ENCODE peak calls at places on chromosomes 12 and 14, in eight cellular contexts. M is AG08395; L is lower lobe of right lung; A is neural progenitor cell; D is stimulated activated CD4-positive, alpha-beta T cell treated with anti-CD3 and anti-CD28 coated beads, Interleukin-4, amount 100 ng/mL, for 1 hour; C is progenitor cell of endocrine pancreas; T is astrocyte of the hippocampus; P is glomerular endothelial cell. Q is an unnamed sample.

GRCh38 chr12:77225373-77225772 is 160.0 kb upstream of the E2F7 start:
- DNase-seq in M (no peak), D (no peak), A (peak; percentile 27), P (no peak), C (peak; percentile 43), L (no peak), T (no peak), Q (no peak)

GRCh38 chr12:38761636-38762342 is 143.6 kb downstream of the CPNE8 start:
- DNase-seq in C (no peak), A (no peak), L (no peak), M (no peak), T (no peak), D (no peak), P (no peak), Q (no peak)

GRCh38 chr14:24274101-24274543 is 2.7 kb upstream of the RABGGTA start:
- DNase-seq in A (no peak), M (no peak), D (peak; percentile 39), L (no peak), C (no peak), P (no peak), T (no peak), Q (no peak)

GRCh38 chr12:11545438-11546330 is 103.8 kb upstream of the ETV6 start:
- DNase-seq in D (peak; percentile 18), M (no peak), L (no peak), C (no peak), A (no peak), P (peak; percentile 33), T (no peak), Q (no peak)

GRCh38 chr12:7150356-7150755 is 20.2 kb downstream of the CLSTN3 start:
- DNase-seq in D (no peak), M (no peak), L (no peak), T (no peak), P (no peak), C (no peak), A (no peak), Q (no peak)

GRCh38 chr12:102811125-102811737 is 105.8 kb downstream of the PAH start:
- DNase-seq in T (peak; percentile 28), D (no peak), A (peak; percentile 70), C (peak; percentile 31), L (no peak), M (no peak), P (no peak), Q (no peak)

GRCh38 chr14:75539562-75540478 is 17.6 kb downstream of the BATF start:
- DNase-seq in L (no peak), T (no peak), C (no peak), A (no peak), M (no peak), P (no peak), D (peak; percentile 47), Q (no peak)

GRCh38 chr14:100623557-100623956 is 36.3 kb upstream of the BEGAIN start:
- DNase-seq in A (no peak), T (no peak), M (no peak), P (no peak), C (no peak), L (peak; percentile 9), D (no peak), Q (no peak)

GRCh38 chr12:132140918-132141841 is 2.9 kb downstream of the DDX51 start:
- DNase-seq in T (no peak), A (no peak), P (no peak), D (no peak), C (no peak), L (no peak), M (no peak), Q (no peak)

GRCh38 chr14:85319998-85320397 is 209.9 kb upstream of the FLRT2 start:
- DNase-seq in C (no peak), L (no peak), A (no peak), P (peak; percentile 45), M (no peak), D (no peak), T (peak; percentile 34), Q (peak; percentile 72)

GRCh38 chr12:131014343-131014742 is 60.6 kb downstream of the ADGRD1 start:
- DNase-seq in T (no peak), A (no peak), D (no peak), P (no peak), L (peak; percentile 28), C (no peak), M (no peak), Q (no peak)

GRCh38 chr12:111819191-111820158 is 22.6 kb upstream of the MAPKAPK5 start:
- DNase-seq in P (no peak), M (no peak), C (no peak), A (no peak), T (no peak), D (no peak), L (no peak), Q (peak; percentile 8)

GRCh38 chr12:110330544-110330943 is 49.5 kb downstream of the ATP2A2 start:
- DNase-seq in C (no peak), D (no peak), L (no peak), M (peak; percentile 37), A (no peak), T (peak; percentile 44), P (no peak), Q (peak; percentile 16)

GRCh38 chr12:128772249-128772648 is 51.5 kb downstream of the SLC15A4 start:
- DNase-seq in L (no peak), M (no peak), C (no peak), A (no peak), T (no peak), P (no peak), D (no peak), Q (no peak)

GRCh38 chr12:103462675-103463074 is 33.1 kb downstream of the C12orf42 start:
- DNase-seq in T (no peak), A (no peak), L (no peak), D (no peak), P (no peak), C (no peak), M (no peak), Q (no peak)

GRCh38 chr12:118850244-118850825 is 131.0 kb upstream of the SRRM4 start:
- DNase-seq in A (peak; percentile 60), D (no peak), T (no peak), P (no peak), L (peak; percentile 40), C (no peak), M (no peak), Q (no peak)

GRCh38 chr12:96236221-96236822 is 42.1 kb downstream of the ELK3 start:
- DNase-seq in M (peak; percentile 48), L (no peak), C (no peak), A (no peak), T (peak; percentile 84), D (peak; percentile 25), P (no peak), Q (no peak)

GRCh38 chr12:107668320-107668719 is 17.3 kb upstream of the PWP1 start:
- DNase-seq in M (no peak), L (no peak), P (no peak), T (no peak), A (no peak), C (no peak), D (no peak), Q (no peak)

GRCh38 chr14:81275305-81275950 is 54.7 kb upstream of the GTF2A1 start:
- DNase-seq in P (no peak), L (no peak), D (no peak), M (no peak), T (no peak), C (no peak), A (no peak), Q (no peak)

GRCh38 chr14:102830474-102831045 is 53.3 kb downstream of the TRAF3 start:
- DNase-seq in L (no peak), D (no peak), A (no peak), M (no peak), C (no peak), P (no peak), T (no peak), Q (no peak)

GRCh38 chr14:80624581-80624980 is 317.0 kb downstream of the CEP128 start:
- DNase-seq in C (no peak), A (no peak), T (no peak), M (no peak), D (no peak), L (no peak), P (no peak), Q (peak; percentile 60)

GRCh38 chr12:131559517-131560516 is 151.1 kb upstream of the SFSWAP start:
- DNase-seq in T (no peak), L (no peak), D (no peak), C (no peak), A (no peak), M (no peak), P (no peak), Q (no peak)